ENCODE peak calls at places on chromosomes 16 and 17, in eight cellular contexts. J is GM04504, L is glutamatergic neuron, C is amygdala, V is adrenal gland, O is NCI-H748 treated with DMSO at 0.1 percent for 48 hours, K is memory B cell, F is GM10248. M is an unnamed sample.

GRCh38 chr17:8091033-8091687 is 3.6 kb upstream of the ALOX12B start:
- DNase-seq in J (no peak), L (no peak), C (no peak), V (no peak), O (no peak), K (peak), F (peak), M (no peak)

GRCh38 chr17:76909971-76910760 is 42.0 kb downstream of the MGAT5B start:
- DNase-seq in J (peak), L (no peak), C (no peak), V (peak), O (no peak), K (no peak), F (peak), M (no peak)

GRCh38 chr17:70307430-70307829 is 138.1 kb downstream of the KCNJ2 start:
- DNase-seq in J (no peak), L (no peak), C (no peak), V (no peak), O (no peak), K (no peak), F (no peak), M (no peak)

GRCh38 chr17:57574040-57574513 is 171.0 kb downstream of the CCDC182 start:
- DNase-seq in J (no peak), L (no peak), C (no peak), V (peak), O (no peak), K (no peak), F (no peak), M (no peak)

GRCh38 chr16:89099905-89100304 is 6.3 kb downstream of the ACSF3 start:
- DNase-seq in J (no peak), L (no peak), C (no peak), V (no peak), O (no peak), K (no peak), F (no peak), M (no peak)

GRCh38 chr16:56517206-56517605 is 2.6 kb downstream of the BBS2 start:
- DNase-seq in J (no peak), L (no peak), C (no peak), V (no peak), O (no peak), K (no peak), F (no peak), M (no peak)

GRCh38 chr17:41792835-41793748 is 6.6 kb upstream of the JUP start:
- DNase-seq in J (no peak), L (no peak), C (no peak), V (no peak), O (no peak), K (no peak), F (no peak), M (peak)

GRCh38 chr17:10210151-10210574 is 11.8 kb upstream of the GAS7 start:
- DNase-seq in J (no peak), L (no peak), C (no peak), V (no peak), O (no peak), K (no peak), F (no peak), M (no peak)

GRCh38 chr17:13562271-13562800 is 39.4 kb downstream of the HS3ST3A1 start:
- DNase-seq in J (peak), L (no peak), C (no peak), V (peak), O (no peak), K (no peak), F (no peak), M (no peak)

GRCh38 chr16:66403531-66404145 is 23.5 kb upstream of the BEAN1 start:
- DNase-seq in J (no peak), L (no peak), C (no peak), V (no peak), O (no peak), K (no peak), F (no peak), M (no peak)

GRCh38 chr17:66863820-66864219 is 28.9 kb downstream of the CACNG5 start:
- DNase-seq in J (no peak), L (no peak), C (no peak), V (no peak), O (no peak), K (no peak), F (no peak), M (no peak)

GRCh38 chr17:51706098-51706497 is 445.8 kb downstream of the UTP18 start:
- DNase-seq in J (no peak), L (no peak), C (no peak), V (no peak), O (no peak), K (no peak), F (no peak), M (no peak)

GRCh38 chr16:29698484-29699323 is 19.7 kb downstream of the QPRT start:
- DNase-seq in J (no peak), L (no peak), C (no peak), V (no peak), O (no peak), K (no peak), F (no peak), M (no peak)

GRCh38 chr17:47131761-47132160 is 57.3 kb downstream of the CDC27 start:
- DNase-seq in J (no peak), L (no peak), C (no peak), V (peak), O (no peak), K (no peak), F (no peak), M (no peak)

GRCh38 chr17:65593870-65594584 is 32.6 kb upstream of the AXIN2 start:
- DNase-seq in J (no peak), L (no peak), C (no peak), V (no peak), O (no peak), K (no peak), F (no peak), M (no peak)

GRCh38 chr17:9538626-9539025 is 37.0 kb downstream of the STX8 start:
- DNase-seq in J (no peak), L (no peak), C (no peak), V (no peak), O (no peak), K (no peak), F (no peak), M (no peak)

GRCh38 chr17:7435676-7436555 is 681 bp downstream of the TMEM102 start:
- DNase-seq in J (no peak), L (peak), C (no peak), V (peak), O (peak), K (peak), F (peak), M (peak)

GRCh38 chr16:28935924-28936783 is 4.4 kb downstream of the CD19 start:
- DNase-seq in J (no peak), L (peak), C (peak), V (peak), O (no peak), K (peak), F (peak), M (peak)

GRCh38 chr16:29891525-29892457 is 7.6 kb downstream of the SEZ6L2 start:
- DNase-seq in J (no peak), L (no peak), C (no peak), V (no peak), O (no peak), K (no peak), F (no peak), M (no peak)

GRCh38 chr17:40463122-40463550 is 19.9 kb downstream of the IGFBP4 start:
- DNase-seq in J (no peak), L (no peak), C (no peak), V (no peak), O (no peak), K (no peak), F (no peak), M (no peak)

GRCh38 chr16:50671644-50672260 is 9.4 kb downstream of the SNX20 start:
- DNase-seq in J (peak), L (peak), C (no peak), V (no peak), O (no peak), K (peak), F (no peak), M (no peak)